ENCODE peak calls at places on chromosomes 11 and 22, in four cellular contexts. S, B, Q and I are unnamed samples.

GRCh38 chr11:63839508-63840355 is 822 bp downstream of the MARK2 start:
- DNase-seq in B (no peak), S (peak; percentile 14), Q (no peak), I (no peak)

GRCh38 chr11:31643831-31644230 is 134.3 kb downstream of the ELP4 start:
- DNase-seq in S (no peak), B (no peak), Q (no peak), I (peak; percentile 46)

GRCh38 chr11:68328374-68329091 is 16.1 kb downstream of the LRP5 start:
- DNase-seq in S (peak; percentile 26), B (peak; percentile 95), Q (peak; percentile 63), I (no peak)

GRCh38 chr11:14359573-14360031 is 619 bp upstream of the RRAS2 start:
- DNase-seq in S (no peak), B (no peak), Q (no peak), I (no peak)

GRCh38 chr11:116993599-116993998 is 104.6 kb downstream of the SIK3 start:
- DNase-seq in S (peak; percentile 72), B (no peak), Q (peak; percentile 5), I (no peak)

GRCh38 chr22:38163844-38164577 is 17.6 kb downstream of the PLA2G6 start:
- DNase-seq in S (no peak), B (no peak), Q (no peak), I (no peak)

GRCh38 chr11:19079643-19080440 is 19.3 kb upstream of the MRGPRX2 start:
- DNase-seq in B (no peak), S (no peak), Q (no peak), I (peak; percentile 19)

GRCh38 chr11:26753738-26754504 is 32.1 kb upstream of the SLC5A12 start:
- DNase-seq in B (peak; percentile 61), S (no peak), Q (peak; percentile 20), I (peak; percentile 21)